ENCODE peak calls at places on chromosomes 11 and 22, in five cellular contexts. One of them, this sample, is unnamed.

GRCh38 chr11:102187416-102188125 is 77.3 kb downstream of the YAP1 start:
- DNase-seq in esophagus squamous epithelium: no peak
- DNase-seq in ovary: no peak
- DNase-seq in foreskin fibroblast: peak; percentile 72
- DNase-seq in transverse colon: no peak
- DNase-seq in this sample: no peak

GRCh38 chr11:107704432-107704831 is 7.4 kb downstream of the SLN start:
- DNase-seq in esophagus squamous epithelium: no peak
- DNase-seq in ovary: no peak
- DNase-seq in foreskin fibroblast: peak; percentile 49
- DNase-seq in transverse colon: no peak
- DNase-seq in this sample: peak; percentile 45

GRCh38 chr11:61752117-61752924 is at the start of gene MYRF:
- DNase-seq in esophagus squamous epithelium: no peak
- DNase-seq in ovary: peak; percentile 62
- DNase-seq in foreskin fibroblast: peak; percentile 66
- DNase-seq in transverse colon: peak; percentile 75
- DNase-seq in this sample: no peak

GRCh38 chr11:70012134-70012733 is 65.9 kb upstream of the ANO1 start:
- DNase-seq in esophagus squamous epithelium: no peak
- DNase-seq in ovary: no peak
- DNase-seq in foreskin fibroblast: no peak
- DNase-seq in transverse colon: no peak
- DNase-seq in this sample: no peak

GRCh38 chr11:8720868-8721739 is 38.5 kb downstream of the RPL27A start:
- DNase-seq in esophagus squamous epithelium: no peak
- DNase-seq in ovary: no peak
- DNase-seq in foreskin fibroblast: peak; percentile 39
- DNase-seq in transverse colon: peak; percentile 62
- DNase-seq in this sample: no peak

GRCh38 chr11:65586676-65587075 is 8.9 kb downstream of the KCNK7 start:
- DNase-seq in esophagus squamous epithelium: no peak
- DNase-seq in ovary: no peak
- DNase-seq in foreskin fibroblast: peak; percentile 91
- DNase-seq in transverse colon: no peak
- DNase-seq in this sample: no peak

GRCh38 chr11:61683961-61684869 is 4.0 kb downstream of the DAGLA start:
- DNase-seq in esophagus squamous epithelium: no peak
- DNase-seq in ovary: no peak
- DNase-seq in foreskin fibroblast: no peak
- DNase-seq in transverse colon: no peak
- DNase-seq in this sample: no peak

GRCh38 chr22:30328466-30329049 is 1.8 kb upstream of the TBC1D10A start:
- DNase-seq in esophagus squamous epithelium: no peak
- DNase-seq in ovary: no peak
- DNase-seq in foreskin fibroblast: peak; percentile 27
- DNase-seq in transverse colon: no peak
- DNase-seq in this sample: no peak

GRCh38 chr11:40030867-40031266 is 1428.6 kb downstream of the LRRC4C start:
- DNase-seq in esophagus squamous epithelium: no peak
- DNase-seq in ovary: no peak
- DNase-seq in foreskin fibroblast: no peak
- DNase-seq in transverse colon: no peak
- DNase-seq in this sample: no peak

GRCh38 chr22:38802671-38803121 is 8.8 kb upstream of the DNAL4 start:
- DNase-seq in esophagus squamous epithelium: no peak
- DNase-seq in ovary: peak; percentile 49
- DNase-seq in foreskin fibroblast: peak; percentile 98
- DNase-seq in transverse colon: peak; percentile 33
- DNase-seq in this sample: peak; percentile 79

GRCh38 chr11:114758627-114759026 is 80.3 kb downstream of the NXPE2 start:
- DNase-seq in esophagus squamous epithelium: no peak
- DNase-seq in ovary: no peak
- DNase-seq in foreskin fibroblast: no peak
- DNase-seq in transverse colon: no peak
- DNase-seq in this sample: no peak

GRCh38 chr11:86219291-86220193 is 25.0 kb upstream of the EED start:
- DNase-seq in esophagus squamous epithelium: no peak
- DNase-seq in ovary: no peak
- DNase-seq in foreskin fibroblast: no peak
- DNase-seq in transverse colon: no peak
- DNase-seq in this sample: no peak

GRCh38 chr22:49297871-49298721 is 529.6 kb downstream of the BRD1 start:
- DNase-seq in esophagus squamous epithelium: no peak
- DNase-seq in ovary: no peak
- DNase-seq in foreskin fibroblast: no peak
- DNase-seq in transverse colon: no peak
- DNase-seq in this sample: no peak

GRCh38 chr11:107608809-107609208 is 17.9 kb downstream of the ELMOD1 start:
- DNase-seq in esophagus squamous epithelium: no peak
- DNase-seq in ovary: no peak
- DNase-seq in foreskin fibroblast: no peak
- DNase-seq in transverse colon: no peak
- DNase-seq in this sample: no peak

GRCh38 chr11:134857035-134857434 is 445.0 kb upstream of the B3GAT1 start:
- DNase-seq in esophagus squamous epithelium: no peak
- DNase-seq in ovary: no peak
- DNase-seq in foreskin fibroblast: no peak
- DNase-seq in transverse colon: no peak
- DNase-seq in this sample: no peak

GRCh38 chr22:22243033-22243680 is 1.4 kb upstream of the VPREB1 start:
- DNase-seq in esophagus squamous epithelium: no peak
- DNase-seq in ovary: no peak
- DNase-seq in foreskin fibroblast: no peak
- DNase-seq in transverse colon: no peak
- DNase-seq in this sample: no peak

GRCh38 chr11:73402834-73403185 is 26.6 kb downstream of the RELT start:
- DNase-seq in esophagus squamous epithelium: no peak
- DNase-seq in ovary: no peak
- DNase-seq in foreskin fibroblast: peak; percentile 43
- DNase-seq in transverse colon: no peak
- DNase-seq in this sample: no peak

GRCh38 chr11:88300888-88301477 is 36.6 kb downstream of the CTSC start:
- DNase-seq in esophagus squamous epithelium: no peak
- DNase-seq in ovary: no peak
- DNase-seq in foreskin fibroblast: no peak
- DNase-seq in transverse colon: no peak
- DNase-seq in this sample: no peak

GRCh38 chr11:118694185-118694584 is 14.7 kb upstream of the TREH start:
- DNase-seq in esophagus squamous epithelium: no peak
- DNase-seq in ovary: no peak
- DNase-seq in foreskin fibroblast: no peak
- DNase-seq in transverse colon: no peak
- DNase-seq in this sample: no peak

GRCh38 chr22:25282671-25283561 is 63.5 kb downstream of the CRYBB2 start:
- DNase-seq in esophagus squamous epithelium: no peak
- DNase-seq in ovary: no peak
- DNase-seq in foreskin fibroblast: no peak
- DNase-seq in transverse colon: no peak
- DNase-seq in this sample: no peak

GRCh38 chr11:119567667-119568582 is 145.0 kb upstream of the THY1 start:
- DNase-seq in esophagus squamous epithelium: no peak
- DNase-seq in ovary: no peak
- DNase-seq in foreskin fibroblast: peak; percentile 81
- DNase-seq in transverse colon: no peak
- DNase-seq in this sample: peak; percentile 56

GRCh38 chr11:69558519-69558941 is 77.1 kb downstream of the LINC01488 start:
- DNase-seq in esophagus squamous epithelium: no peak
- DNase-seq in ovary: no peak
- DNase-seq in foreskin fibroblast: no peak
- DNase-seq in transverse colon: no peak
- DNase-seq in this sample: no peak

GRCh38 chr11:8285228-8285627 is 21.6 kb upstream of the LMO1 start:
- DNase-seq in esophagus squamous epithelium: no peak
- DNase-seq in ovary: no peak
- DNase-seq in foreskin fibroblast: no peak
- DNase-seq in transverse colon: no peak
- DNase-seq in this sample: no peak

GRCh38 chr22:31039393-31039792 is 41.7 kb upstream of the SMTN start:
- DNase-seq in esophagus squamous epithelium: no peak
- DNase-seq in ovary: peak; percentile 74
- DNase-seq in foreskin fibroblast: peak; percentile 87
- DNase-seq in transverse colon: peak; percentile 28
- DNase-seq in this sample: no peak

GRCh38 chr11:96238563-96239166 is 104.3 kb downstream of the MAML2 start:
- DNase-seq in esophagus squamous epithelium: no peak
- DNase-seq in ovary: no peak
- DNase-seq in foreskin fibroblast: peak; percentile 59
- DNase-seq in transverse colon: no peak
- DNase-seq in this sample: no peak

GRCh38 chr11:31870609-31871309 is 59.6 kb upstream of the PAX6 start:
- DNase-seq in esophagus squamous epithelium: no peak
- DNase-seq in ovary: no peak
- DNase-seq in foreskin fibroblast: peak; percentile 55
- DNase-seq in transverse colon: peak; percentile 26
- DNase-seq in this sample: no peak

GRCh38 chr22:19085233-19086043 is 36.8 kb downstream of the DGCR2 start:
- DNase-seq in esophagus squamous epithelium: no peak
- DNase-seq in ovary: no peak
- DNase-seq in foreskin fibroblast: peak; percentile 61
- DNase-seq in transverse colon: no peak
- DNase-seq in this sample: peak; percentile 12

GRCh38 chr22:26673485-26673884 is 16.1 kb downstream of the MIAT start:
- DNase-seq in esophagus squamous epithelium: no peak
- DNase-seq in ovary: no peak
- DNase-seq in foreskin fibroblast: peak; percentile 37
- DNase-seq in transverse colon: peak; percentile 22
- DNase-seq in this sample: no peak

GRCh38 chr11:134932761-134933160 is 520.7 kb upstream of the B3GAT1 start:
- DNase-seq in esophagus squamous epithelium: no peak
- DNase-seq in ovary: no peak
- DNase-seq in foreskin fibroblast: no peak
- DNase-seq in transverse colon: no peak
- DNase-seq in this sample: no peak

GRCh38 chr11:42762348-42762747 is 549.4 kb upstream of the API5 start:
- DNase-seq in esophagus squamous epithelium: no peak
- DNase-seq in ovary: no peak
- DNase-seq in foreskin fibroblast: no peak
- DNase-seq in transverse colon: no peak
- DNase-seq in this sample: no peak

DNA sequence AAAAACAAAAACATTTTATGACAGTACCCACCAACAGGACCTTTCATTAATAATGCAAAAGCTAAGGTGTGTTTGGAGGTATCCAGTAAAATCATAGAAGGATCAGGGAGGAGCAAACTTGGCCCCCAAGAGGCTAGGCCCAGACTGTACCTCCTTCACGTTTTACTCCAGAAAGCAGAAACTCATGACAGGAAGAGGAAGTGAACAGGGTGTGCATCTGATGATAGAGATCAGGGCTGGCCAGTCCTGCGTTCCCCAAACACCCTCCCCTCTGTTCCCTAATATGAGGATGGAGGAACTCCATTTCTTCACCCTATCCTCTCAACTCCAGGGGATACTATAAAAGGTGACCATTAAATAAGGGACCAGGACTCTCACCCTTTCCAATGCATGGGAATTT is 10.2 kb upstream of the MS4A12 start:
- DNase-seq in esophagus squamous epithelium: no peak
- DNase-seq in ovary: no peak
- DNase-seq in foreskin fibroblast: no peak
- DNase-seq in transverse colon: no peak
- DNase-seq in this sample: no peak
- H3K4me3 ChIP-seq in esophagus squamous epithelium: no peak overlapping the region
- H3K4me3 ChIP-seq in ovary: no peak overlapping the region
- H3K4me3 ChIP-seq in foreskin fibroblast: no peak overlapping the region
- H3K4me3 ChIP-seq in transverse colon: no peak overlapping the region
- H3K4me3 ChIP-seq in this sample: no peak overlapping the region

GRCh38 chr22:27748355-27749168 is 53.0 kb downstream of the MN1 start:
- DNase-seq in esophagus squamous epithelium: no peak
- DNase-seq in ovary: peak; percentile 67
- DNase-seq in foreskin fibroblast: peak; percentile 59
- DNase-seq in transverse colon: no peak
- DNase-seq in this sample: peak; percentile 36
- H3K4me3 ChIP-seq in esophagus squamous epithelium: no peak overlapping the region
- H3K4me3 ChIP-seq in ovary: no peak overlapping the region
- H3K4me3 ChIP-seq in foreskin fibroblast: no peak overlapping the region
- H3K4me3 ChIP-seq in transverse colon: no peak overlapping the region
- H3K4me3 ChIP-seq in this sample: no peak overlapping the region

GRCh38 chr22:24059793-24060192 is 48.7 kb downstream of the CABIN1 start:
- DNase-seq in esophagus squamous epithelium: no peak
- DNase-seq in ovary: no peak
- DNase-seq in foreskin fibroblast: no peak
- DNase-seq in transverse colon: no peak
- DNase-seq in this sample: no peak
- H3K4me3 ChIP-seq in esophagus squamous epithelium: no peak overlapping the region
- H3K4me3 ChIP-seq in ovary: no peak overlapping the region
- H3K4me3 ChIP-seq in foreskin fibroblast: no peak overlapping the region
- H3K4me3 ChIP-seq in transverse colon: no peak overlapping the region
- H3K4me3 ChIP-seq in this sample: no peak overlapping the region

GRCh38 chr11:3081386-3081751 is 24.1 kb upstream of the CARS1 start:
- DNase-seq in esophagus squamous epithelium: no peak
- DNase-seq in ovary: no peak
- DNase-seq in foreskin fibroblast: no peak
- DNase-seq in transverse colon: no peak
- DNase-seq in this sample: no peak
- H3K4me3 ChIP-seq in esophagus squamous epithelium: no peak overlapping the region
- H3K4me3 ChIP-seq in ovary: no peak overlapping the region
- H3K4me3 ChIP-seq in foreskin fibroblast: no peak overlapping the region
- H3K4me3 ChIP-seq in transverse colon: no peak overlapping the region
- H3K4me3 ChIP-seq in this sample: no peak overlapping the region

DNA sequence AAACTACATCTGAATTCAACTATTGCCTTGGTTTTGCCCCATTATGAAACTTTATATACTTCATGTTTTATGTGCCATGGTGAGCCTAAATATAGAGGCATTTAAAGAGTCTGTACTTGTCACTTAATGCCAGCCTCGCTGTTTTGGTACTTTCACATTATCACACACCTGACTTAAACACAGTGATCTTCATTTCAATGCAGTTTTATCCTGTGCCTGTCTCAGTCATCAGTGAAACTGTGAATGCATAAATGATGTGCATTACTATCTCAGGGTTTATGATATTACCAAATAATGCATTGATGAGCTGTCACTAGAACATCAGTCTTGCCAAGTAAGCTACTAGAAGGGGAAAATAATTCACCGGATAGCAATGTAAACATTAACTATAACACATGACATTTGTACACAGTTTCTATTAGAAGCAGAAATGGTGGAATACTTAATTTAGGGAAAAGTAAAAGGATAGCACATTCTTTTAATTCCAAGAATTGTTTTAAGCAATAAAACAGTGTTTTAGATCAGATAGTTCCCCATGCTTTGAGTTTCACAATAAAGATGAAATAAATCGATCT is 92.6 kb downstream of the MSANTD4 start:
- DNase-seq in esophagus squamous epithelium: no peak
- DNase-seq in ovary: no peak
- DNase-seq in foreskin fibroblast: peak; percentile 23
- DNase-seq in transverse colon: no peak
- DNase-seq in this sample: no peak
- H3K4me3 ChIP-seq in esophagus squamous epithelium: no peak overlapping the region
- H3K4me3 ChIP-seq in ovary: no peak overlapping the region
- H3K4me3 ChIP-seq in foreskin fibroblast: no peak overlapping the region
- H3K4me3 ChIP-seq in transverse colon: no peak overlapping the region
- H3K4me3 ChIP-seq in this sample: no peak overlapping the region

This sample was measured in skeletal muscle cell.